ENCODE peak calls at places on chromosomes 2 and 18, in ten cellular contexts. One of them, this sample, is unnamed.

GRCh38 chr2:28250006-28250405 is 142.7 kb upstream of the FOSL2 start:
- DNase-seq in nephron progenitor cell: no peak
- DNase-seq in mesothelial cell of epicardium: no peak
- DNase-seq in adrenal gland: no peak
- DNase-seq in pancreas: no peak
- DNase-seq in uterus: no peak
- DNase-seq in GM10248: no peak
- DNase-seq in mucosa of descending colon: no peak
- DNase-seq in fibroblast of pulmonary artery: peak
- DNase-seq in hepatocyte: peak
- DNase-seq in this sample: no peak

GRCh38 chr18:39872566-39872965 is 2082.5 kb upstream of the PIK3C3 start:
- DNase-seq in nephron progenitor cell: no peak
- DNase-seq in GM10248: no peak
- DNase-seq in pancreas: no peak
- DNase-seq in adrenal gland: no peak
- DNase-seq in mesothelial cell of epicardium: no peak
- DNase-seq in hepatocyte: no peak
- DNase-seq in fibroblast of pulmonary artery: no peak
- DNase-seq in mucosa of descending colon: no peak
- DNase-seq in uterus: no peak
- DNase-seq in this sample: no peak

GRCh38 chr2:36698978-36699377 is 2.5 kb downstream of the VIT start:
- DNase-seq in nephron progenitor cell: no peak
- DNase-seq in GM10248: no peak
- DNase-seq in hepatocyte: no peak
- DNase-seq in mesothelial cell of epicardium: no peak
- DNase-seq in fibroblast of pulmonary artery: peak
- DNase-seq in mucosa of descending colon: no peak
- DNase-seq in adrenal gland: no peak
- DNase-seq in uterus: no peak
- DNase-seq in pancreas: no peak
- DNase-seq in this sample: no peak

GRCh38 chr2:109238580-109238979 is 109.6 kb downstream of the SH3RF3 start:
- DNase-seq in hepatocyte: no peak
- DNase-seq in mucosa of descending colon: peak
- DNase-seq in mesothelial cell of epicardium: no peak
- DNase-seq in pancreas: no peak
- DNase-seq in adrenal gland: peak
- DNase-seq in GM10248: peak
- DNase-seq in nephron progenitor cell: no peak
- DNase-seq in uterus: peak
- DNase-seq in fibroblast of pulmonary artery: peak
- DNase-seq in this sample: peak

GRCh38 chr2:726158-726557 is 49.0 kb upstream of the TMEM18 start:
- DNase-seq in mesothelial cell of epicardium: no peak
- DNase-seq in fibroblast of pulmonary artery: no peak
- DNase-seq in mucosa of descending colon: no peak
- DNase-seq in nephron progenitor cell: no peak
- DNase-seq in pancreas: no peak
- DNase-seq in adrenal gland: no peak
- DNase-seq in hepatocyte: no peak
- DNase-seq in GM10248: peak
- DNase-seq in uterus: no peak
- DNase-seq in this sample: no peak

GRCh38 chr2:161426788-161427412 is 10.8 kb downstream of the TBR1 start:
- DNase-seq in pancreas: no peak
- DNase-seq in adrenal gland: no peak
- DNase-seq in fibroblast of pulmonary artery: peak
- DNase-seq in GM10248: peak
- DNase-seq in nephron progenitor cell: peak
- DNase-seq in hepatocyte: no peak
- DNase-seq in mesothelial cell of epicardium: no peak
- DNase-seq in uterus: no peak
- DNase-seq in mucosa of descending colon: peak
- DNase-seq in this sample: no peak

GRCh38 chr18:26044807-26045206 is 45.6 kb downstream of the SS18 start:
- DNase-seq in fibroblast of pulmonary artery: no peak
- DNase-seq in pancreas: no peak
- DNase-seq in nephron progenitor cell: no peak
- DNase-seq in hepatocyte: no peak
- DNase-seq in mesothelial cell of epicardium: no peak
- DNase-seq in uterus: no peak
- DNase-seq in GM10248: no peak
- DNase-seq in mucosa of descending colon: no peak
- DNase-seq in adrenal gland: no peak
- DNase-seq in this sample: no peak

GRCh38 chr2:62573137-62573731 is 67.2 kb upstream of the TMEM17 start:
- DNase-seq in adrenal gland: no peak
- DNase-seq in nephron progenitor cell: no peak
- DNase-seq in mucosa of descending colon: no peak
- DNase-seq in mesothelial cell of epicardium: no peak
- DNase-seq in fibroblast of pulmonary artery: peak
- DNase-seq in GM10248: no peak
- DNase-seq in uterus: no peak
- DNase-seq in hepatocyte: no peak
- DNase-seq in pancreas: no peak
- DNase-seq in this sample: no peak

GRCh38 chr2:169173876-169174275 is 104.5 kb downstream of the DHRS9 start:
- DNase-seq in nephron progenitor cell: no peak
- DNase-seq in fibroblast of pulmonary artery: no peak
- DNase-seq in adrenal gland: no peak
- DNase-seq in hepatocyte: no peak
- DNase-seq in mesothelial cell of epicardium: no peak
- DNase-seq in pancreas: no peak
- DNase-seq in uterus: no peak
- DNase-seq in GM10248: no peak
- DNase-seq in mucosa of descending colon: no peak
- DNase-seq in this sample: no peak

GRCh38 chr18:78564030-78564429 is 415.6 kb upstream of the SALL3 start:
- DNase-seq in mucosa of descending colon: no peak
- DNase-seq in adrenal gland: no peak
- DNase-seq in fibroblast of pulmonary artery: no peak
- DNase-seq in pancreas: no peak
- DNase-seq in mesothelial cell of epicardium: no peak
- DNase-seq in nephron progenitor cell: no peak
- DNase-seq in hepatocyte: no peak
- DNase-seq in uterus: no peak
- DNase-seq in GM10248: no peak
- DNase-seq in this sample: no peak

GRCh38 chr18:58069721-58070292 is 25.8 kb downstream of the NEDD4L start:
- DNase-seq in mesothelial cell of epicardium: no peak
- DNase-seq in pancreas: no peak
- DNase-seq in mucosa of descending colon: no peak
- DNase-seq in fibroblast of pulmonary artery: no peak
- DNase-seq in adrenal gland: no peak
- DNase-seq in hepatocyte: no peak
- DNase-seq in uterus: no peak
- DNase-seq in GM10248: no peak
- DNase-seq in nephron progenitor cell: no peak
- DNase-seq in this sample: no peak

GRCh38 chr18:58064406-58064998 is 20.5 kb downstream of the NEDD4L start:
- DNase-seq in pancreas: no peak
- DNase-seq in nephron progenitor cell: no peak
- DNase-seq in mesothelial cell of epicardium: no peak
- DNase-seq in uterus: no peak
- DNase-seq in fibroblast of pulmonary artery: no peak
- DNase-seq in hepatocyte: no peak
- DNase-seq in GM10248: no peak
- DNase-seq in mucosa of descending colon: no peak
- DNase-seq in adrenal gland: no peak
- DNase-seq in this sample: no peak

GRCh38 chr18:58069104-58069503 is 25.1 kb downstream of the NEDD4L start:
- DNase-seq in nephron progenitor cell: no peak
- DNase-seq in adrenal gland: no peak
- DNase-seq in hepatocyte: no peak
- DNase-seq in uterus: no peak
- DNase-seq in fibroblast of pulmonary artery: no peak
- DNase-seq in mesothelial cell of epicardium: no peak
- DNase-seq in mucosa of descending colon: no peak
- DNase-seq in GM10248: no peak
- DNase-seq in pancreas: no peak
- DNase-seq in this sample: no peak

DNA sequence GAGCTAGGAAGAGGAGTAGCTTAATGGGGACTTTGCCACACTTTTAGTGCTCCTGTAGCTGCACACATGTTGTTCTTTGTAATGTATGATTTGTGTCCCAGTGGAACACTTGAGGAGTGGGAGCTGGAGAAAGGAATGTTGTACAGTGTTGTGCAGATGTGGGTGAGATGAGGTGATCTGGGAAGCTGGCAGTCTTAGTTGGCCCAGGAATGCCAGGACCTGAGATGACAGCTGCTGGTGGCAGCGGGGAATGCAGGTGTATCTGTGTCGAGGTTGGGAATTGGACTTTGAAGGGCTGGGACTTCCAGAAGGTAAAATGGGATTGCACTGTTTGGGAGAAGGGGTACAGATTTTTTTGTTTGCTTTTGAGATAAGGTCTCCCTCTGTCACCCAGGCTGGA is 23.6 kb downstream of the NEDD4L start:
- DNase-seq in adrenal gland: no peak
- DNase-seq in GM10248: no peak
- DNase-seq in pancreas: no peak
- DNase-seq in mesothelial cell of epicardium: no peak
- DNase-seq in fibroblast of pulmonary artery: no peak
- DNase-seq in mucosa of descending colon: no peak
- DNase-seq in nephron progenitor cell: no peak
- DNase-seq in uterus: no peak
- DNase-seq in hepatocyte: no peak
- DNase-seq in this sample: no peak
- TF ChIP-seq CTCF in adrenal gland: no peak
- TF ChIP-seq CTCF in GM10248: no peak
- TF ChIP-seq CTCF in pancreas: no peak
- TF ChIP-seq CTCF in mesothelial cell of epicardium: no peak
- TF ChIP-seq CTCF in fibroblast of pulmonary artery: no peak
- TF ChIP-seq CTCF in mucosa of descending colon: no peak
- TF ChIP-seq CTCF in nephron progenitor cell: no peak
- TF ChIP-seq CTCF in uterus: no peak
- TF ChIP-seq CTCF in hepatocyte: no peak
- TF ChIP-seq CTCF in this sample: no peak

GRCh38 chr2:240857039-240858008 is 11.3 kb upstream of the AGXT start:
- DNase-seq in fibroblast of pulmonary artery: no peak
- DNase-seq in adrenal gland: no peak
- DNase-seq in pancreas: peak
- DNase-seq in mucosa of descending colon: no peak
- DNase-seq in nephron progenitor cell: no peak
- DNase-seq in uterus: no peak
- DNase-seq in GM10248: no peak
- DNase-seq in mesothelial cell of epicardium: no peak
- DNase-seq in hepatocyte: peak
- DNase-seq in this sample: no peak

GRCh38 chr2:240855670-240856069 is 13.0 kb upstream of the AGXT start:
- DNase-seq in pancreas: peak
- DNase-seq in uterus: no peak
- DNase-seq in hepatocyte: no peak
- DNase-seq in mucosa of descending colon: no peak
- DNase-seq in fibroblast of pulmonary artery: no peak
- DNase-seq in GM10248: no peak
- DNase-seq in nephron progenitor cell: no peak
- DNase-seq in adrenal gland: no peak
- DNase-seq in mesothelial cell of epicardium: no peak
- DNase-seq in this sample: no peak

GRCh38 chr2:240858321-240858720 is 10.3 kb upstream of the AGXT start:
- DNase-seq in mesothelial cell of epicardium: no peak
- DNase-seq in nephron progenitor cell: no peak
- DNase-seq in pancreas: no peak
- DNase-seq in mucosa of descending colon: no peak
- DNase-seq in adrenal gland: no peak
- DNase-seq in fibroblast of pulmonary artery: no peak
- DNase-seq in uterus: no peak
- DNase-seq in hepatocyte: no peak
- DNase-seq in GM10248: no peak
- DNase-seq in this sample: no peak

GRCh38 chr2:240858871-240859270 is 9.8 kb upstream of the AGXT start:
- DNase-seq in adrenal gland: no peak
- DNase-seq in mucosa of descending colon: no peak
- DNase-seq in mesothelial cell of epicardium: no peak
- DNase-seq in fibroblast of pulmonary artery: no peak
- DNase-seq in nephron progenitor cell: no peak
- DNase-seq in GM10248: no peak
- DNase-seq in uterus: no peak
- DNase-seq in pancreas: no peak
- DNase-seq in hepatocyte: no peak
- DNase-seq in this sample: no peak

GRCh38 chr2:240856151-240856980 is 12.3 kb upstream of the AGXT start:
- DNase-seq in hepatocyte: no peak
- DNase-seq in GM10248: no peak
- DNase-seq in mucosa of descending colon: no peak
- DNase-seq in mesothelial cell of epicardium: no peak
- DNase-seq in adrenal gland: no peak
- DNase-seq in nephron progenitor cell: no peak
- DNase-seq in pancreas: peak
- DNase-seq in uterus: peak
- DNase-seq in fibroblast of pulmonary artery: peak
- DNase-seq in this sample: no peak
- TF ChIP-seq CTCF in hepatocyte: peak
- TF ChIP-seq CTCF in GM10248: no peak
- TF ChIP-seq CTCF in mucosa of descending colon: no peak
- TF ChIP-seq CTCF in mesothelial cell of epicardium: peak
- TF ChIP-seq CTCF in adrenal gland: no peak
- TF ChIP-seq CTCF in nephron progenitor cell: peak
- TF ChIP-seq CTCF in pancreas: no peak
- TF ChIP-seq CTCF in uterus: no peak
- TF ChIP-seq CTCF in fibroblast of pulmonary artery: peak
- TF ChIP-seq CTCF in this sample: no peak

GRCh38 chr2:16741508-16741907 is 75.9 kb upstream of the CYRIA start:
- DNase-seq in mesothelial cell of epicardium: no peak
- DNase-seq in fibroblast of pulmonary artery: no peak
- DNase-seq in adrenal gland: no peak
- DNase-seq in hepatocyte: no peak
- DNase-seq in nephron progenitor cell: no peak
- DNase-seq in GM10248: no peak
- DNase-seq in pancreas: no peak
- DNase-seq in uterus: no peak
- DNase-seq in mucosa of descending colon: no peak
- DNase-seq in this sample: no peak
- TF ChIP-seq CTCF in mesothelial cell of epicardium: no peak
- TF ChIP-seq CTCF in fibroblast of pulmonary artery: no peak
- TF ChIP-seq CTCF in adrenal gland: no peak
- TF ChIP-seq CTCF in hepatocyte: no peak
- TF ChIP-seq CTCF in nephron progenitor cell: no peak
- TF ChIP-seq CTCF in GM10248: no peak
- TF ChIP-seq CTCF in pancreas: no peak
- TF ChIP-seq CTCF in uterus: no peak
- TF ChIP-seq CTCF in mucosa of descending colon: no peak
- TF ChIP-seq CTCF in this sample: no peak

GRCh38 chr2:133676392-133677130 is 108.3 kb upstream of the NCKAP5 start:
- DNase-seq in pancreas: no peak
- DNase-seq in mesothelial cell of epicardium: no peak
- DNase-seq in fibroblast of pulmonary artery: peak
- DNase-seq in nephron progenitor cell: no peak
- DNase-seq in uterus: no peak
- DNase-seq in adrenal gland: no peak
- DNase-seq in mucosa of descending colon: no peak
- DNase-seq in GM10248: no peak
- DNase-seq in hepatocyte: no peak
- DNase-seq in this sample: no peak

GRCh38 chr2:133674433-133675331 is 106.4 kb upstream of the NCKAP5 start:
- DNase-seq in hepatocyte: peak
- DNase-seq in mucosa of descending colon: peak
- DNase-seq in fibroblast of pulmonary artery: peak
- DNase-seq in pancreas: peak
- DNase-seq in GM10248: no peak
- DNase-seq in uterus: peak
- DNase-seq in adrenal gland: peak
- DNase-seq in nephron progenitor cell: peak
- DNase-seq in mesothelial cell of epicardium: peak
- DNase-seq in this sample: no peak

GRCh38 chr2:133680399-133681044 is 112.3 kb upstream of the NCKAP5 start:
- DNase-seq in mesothelial cell of epicardium: no peak
- DNase-seq in hepatocyte: no peak
- DNase-seq in GM10248: no peak
- DNase-seq in nephron progenitor cell: peak
- DNase-seq in uterus: no peak
- DNase-seq in fibroblast of pulmonary artery: no peak
- DNase-seq in mucosa of descending colon: no peak
- DNase-seq in pancreas: no peak
- DNase-seq in adrenal gland: no peak
- DNase-seq in this sample: no peak
- TF ChIP-seq CTCF in mesothelial cell of epicardium: peak
- TF ChIP-seq CTCF in hepatocyte: no peak
- TF ChIP-seq CTCF in GM10248: no peak
- TF ChIP-seq CTCF in nephron progenitor cell: no peak
- TF ChIP-seq CTCF in uterus: no peak
- TF ChIP-seq CTCF in fibroblast of pulmonary artery: no peak
- TF ChIP-seq CTCF in mucosa of descending colon: no peak
- TF ChIP-seq CTCF in pancreas: no peak
- TF ChIP-seq CTCF in adrenal gland: no peak
- TF ChIP-seq CTCF in this sample: no peak

This sample was measured in CD4-positive, alpha-beta T cell.